ENCODE peak calls at places on chromosomes 1 and 21, in four cellular contexts. One of them, this sample, is unnamed.

GRCh38 chr21:37915516-37915915 is 741 bp downstream of the KCNJ6 start:
- DNase-seq in CD4-positive, alpha-beta T cell: no peak
- DNase-seq in GOT3: no peak
- DNase-seq in anterior cingulate cortex: no peak
- DNase-seq in this sample: no peak

GRCh38 chr1:151372411-151372934 is at the start of gene SELENBP1:
- DNase-seq in CD4-positive, alpha-beta T cell: no peak
- DNase-seq in GOT3: no peak
- DNase-seq in anterior cingulate cortex: peak; percentile 55
- DNase-seq in this sample: no peak

GRCh38 chr21:16196521-16197208 is 466.9 kb downstream of the USP25 start:
- DNase-seq in CD4-positive, alpha-beta T cell: no peak
- DNase-seq in GOT3: no peak
- DNase-seq in anterior cingulate cortex: no peak
- DNase-seq in this sample: no peak

GRCh38 chr1:220514256-220514655 is 13.7 kb upstream of the MARK1 start:
- DNase-seq in CD4-positive, alpha-beta T cell: no peak
- DNase-seq in GOT3: no peak
- DNase-seq in anterior cingulate cortex: no peak
- DNase-seq in this sample: no peak

GRCh38 chr1:87327362-87328120 is 1.1 kb upstream of the LMO4 start:
- DNase-seq in CD4-positive, alpha-beta T cell: no peak
- DNase-seq in GOT3: no peak
- DNase-seq in anterior cingulate cortex: no peak
- DNase-seq in this sample: no peak

GRCh38 chr21:46248827-46249226 is 20.3 kb upstream of the LSS start:
- DNase-seq in CD4-positive, alpha-beta T cell: no peak
- DNase-seq in GOT3: no peak
- DNase-seq in anterior cingulate cortex: no peak
- DNase-seq in this sample: no peak

GRCh38 chr1:183180213-183180612 is 5.9 kb upstream of the LAMC2 start:
- DNase-seq in CD4-positive, alpha-beta T cell: no peak
- DNase-seq in GOT3: no peak
- DNase-seq in anterior cingulate cortex: no peak
- DNase-seq in this sample: no peak

GRCh38 chr1:43913666-43914325 is 19.8 kb upstream of the ARTN start:
- DNase-seq in CD4-positive, alpha-beta T cell: no peak
- DNase-seq in GOT3: no peak
- DNase-seq in anterior cingulate cortex: no peak
- DNase-seq in this sample: no peak

GRCh38 chr1:39995973-39996393 is 41.0 kb downstream of the MFSD2A start:
- DNase-seq in CD4-positive, alpha-beta T cell: no peak
- DNase-seq in GOT3: no peak
- DNase-seq in anterior cingulate cortex: no peak
- DNase-seq in this sample: no peak